ENCODE peak calls at places on chromosome 3, in nine cellular contexts. A, G, D, K, J, N, R, H and T are unnamed samples.

GRCh38 chr3:43389388-43390254 is 103.3 kb downstream of the SNRK start:
- DNase-seq in D (peak; percentile 97), A (peak; percentile 57), K (no peak), G (peak; percentile 88), R (no peak), N (no peak), J (peak; percentile 67), H (peak; percentile 23), T (no peak)

GRCh38 chr3:121072128-121072527 is 164.1 kb downstream of the STXBP5L start:
- DNase-seq in N (no peak), K (no peak), A (no peak), R (no peak), H (no peak), J (no peak), D (no peak), G (no peak), T (peak; percentile 15)

GRCh38 chr3:124230432-124230831 is 238.5 kb upstream of the ROPN1 start:
- DNase-seq in A (no peak), H (no peak), R (no peak), J (no peak), N (no peak), K (no peak), G (no peak), D (no peak), T (no peak)

GRCh38 chr3:73070675-73071575 is 9.5 kb downstream of the EBLN2 start:
- DNase-seq in A (no peak), H (no peak), G (peak; percentile 92), N (no peak), R (no peak), K (no peak), D (no peak), J (no peak), T (no peak)

GRCh38 chr3:24502690-24503089 is 8.0 kb upstream of the THRB start:
- DNase-seq in H (no peak), R (no peak), J (no peak), G (no peak), K (no peak), A (no peak), D (peak; percentile 18), N (no peak), T (no peak)

GRCh38 chr3:151107701-151108100 is 22.2 kb downstream of the MED12L start:
- DNase-seq in A (no peak), R (no peak), D (no peak), H (no peak), K (no peak), J (no peak), G (no peak), N (no peak), T (no peak)

GRCh38 chr3:176663376-176663775 is 533.9 kb downstream of the TBL1XR1 start:
- DNase-seq in G (peak; percentile 27), D (peak; percentile 76), H (no peak), J (no peak), A (no peak), K (no peak), N (no peak), R (no peak), T (no peak)

GRCh38 chr3:118168175-118168574 is 866.5 kb downstream of the IGSF11 start:
- DNase-seq in K (no peak), H (no peak), D (no peak), N (no peak), G (no peak), A (no peak), R (no peak), J (no peak), T (no peak)

GRCh38 chr3:10286596-10287295 is 6.0 kb downstream of the GHRL start:
- DNase-seq in R (peak; percentile 53), K (no peak), J (peak; percentile 35), G (peak; percentile 74), D (peak; percentile 77), H (no peak), N (no peak), A (no peak), T (peak; percentile 86)

GRCh38 chr3:10157015-10157414 is 7.7 kb upstream of the IRAK2 start:
- DNase-seq in G (no peak), A (no peak), H (no peak), K (no peak), R (no peak), N (no peak), J (no peak), D (no peak), T (no peak)

GRCh38 chr3:66431494-66431893 is 69.3 kb downstream of the LRIG1 start:
- DNase-seq in H (no peak), K (no peak), J (no peak), N (no peak), R (no peak), G (peak; percentile 95), D (no peak), A (no peak), T (no peak)

GRCh38 chr3:75101329-75102147 is 487.1 kb upstream of the CNTN3 start:
- DNase-seq in J (no peak), R (no peak), K (no peak), A (no peak), N (no peak), G (no peak), D (no peak), H (no peak), T (no peak)

GRCh38 chr3:193510154-193510553 is 44.5 kb downstream of the ATP13A4 start:
- DNase-seq in N (no peak), D (no peak), G (no peak), H (no peak), R (no peak), A (no peak), J (no peak), K (no peak), T (no peak)
- TF ChIP-seq CTCF in N (no peak), D (no peak), G (no peak), H (no peak), R (no peak), A (no peak), J (no peak), K (no peak), T (no peak)

GRCh38 chr3:32502089-32502943 is at the start of gene CMTM6:
- DNase-seq in G (peak; percentile 80), H (no peak), N (peak; percentile 67), K (peak; percentile 79), A (peak; percentile 84), J (peak; percentile 87), R (peak; percentile 94), D (peak; percentile 78), T (peak; percentile 84)
- TF ChIP-seq CTCF in G (no peak), H (no peak), N (no peak), K (no peak), A (no peak), J (no peak), R (no peak), D (no peak), T (no peak)

GRCh38 chr3:63232764-63233396 is 45.2 kb upstream of the SYNPR start:
- DNase-seq in D (no peak), G (peak; percentile 5), H (no peak), J (no peak), A (no peak), N (no peak), R (no peak), K (no peak), T (no peak)
- TF ChIP-seq CTCF in D (no peak), G (peak; percentile 38), H (peak; percentile 23), J (peak; percentile 11), A (no peak), N (peak; percentile 52), R (no peak), K (peak; percentile 74), T (peak; percentile 44)

GRCh38 chr3:50552058-50552435 is 15.5 kb downstream of the C3orf18 start:
- DNase-seq in H (no peak), R (no peak), N (no peak), K (no peak), J (no peak), D (no peak), G (no peak), A (no peak), T (no peak)
- TF ChIP-seq CTCF in H (no peak), R (no peak), N (no peak), K (no peak), J (no peak), D (no peak), G (no peak), A (no peak), T (no peak)

DNA sequence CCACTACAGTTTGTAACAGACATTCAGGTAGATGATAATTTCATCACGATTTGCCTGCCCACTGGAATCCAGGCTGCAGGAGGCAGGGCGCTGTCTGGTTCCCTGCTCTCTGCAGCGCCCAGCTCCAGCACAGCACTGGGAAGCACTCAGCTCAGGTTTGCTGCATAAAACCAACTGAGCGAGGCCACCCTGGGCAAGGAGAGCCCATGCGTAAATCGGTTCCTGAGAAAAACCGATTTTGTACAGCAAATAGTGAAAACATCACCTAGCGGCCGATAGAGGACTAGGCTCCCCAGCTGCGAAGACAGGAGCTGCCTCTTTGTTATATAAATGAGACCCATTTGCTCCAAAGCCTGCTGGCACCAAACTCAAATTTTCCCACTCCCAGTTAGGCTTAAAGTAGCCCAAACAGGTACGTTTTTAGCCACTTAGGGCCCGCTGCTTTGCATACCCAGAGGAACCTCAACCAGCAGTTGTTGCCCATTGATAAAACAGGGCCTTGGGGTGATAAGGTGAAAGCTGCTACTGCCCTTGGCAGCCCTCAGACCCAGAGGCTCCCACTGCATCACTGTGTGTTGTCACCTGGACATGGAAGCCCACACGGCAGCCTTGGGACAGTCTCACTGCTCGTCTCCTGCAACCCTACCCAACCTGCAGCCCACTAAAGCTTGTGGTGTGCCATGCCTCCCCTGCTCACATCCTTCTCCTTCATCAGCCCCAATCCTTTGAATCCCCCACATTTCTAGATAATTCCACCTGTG is 47.5 kb downstream of the ALDH1L1 start:
- DNase-seq in K (peak; percentile 40), H (no peak), D (no peak), A (peak; percentile 22), J (no peak), G (peak; percentile 12), N (peak; percentile 10), R (no peak), T (no peak)
- TF ChIP-seq CTCF in K (peak; percentile 68), H (peak; percentile 55), D (no peak), A (no peak), J (no peak), G (peak; percentile 40), N (no peak), R (no peak), T (no peak)

GRCh38 chr3:76582098-76582497 is 457.8 kb upstream of the ROBO2 start:
- DNase-seq in R (no peak), N (no peak), G (no peak), A (no peak), K (no peak), J (no peak), H (no peak), D (no peak), T (no peak)

GRCh38 chr3:76570436-76571057 is 469.4 kb upstream of the ROBO2 start:
- DNase-seq in G (peak; percentile 48), H (no peak), N (no peak), R (peak; percentile 19), A (no peak), D (no peak), J (no peak), K (no peak), T (peak; percentile 16)

GRCh38 chr3:76576201-76576600 is 463.7 kb upstream of the ROBO2 start:
- DNase-seq in A (no peak), R (no peak), J (no peak), N (no peak), K (no peak), G (no peak), H (no peak), D (no peak), T (no peak)
- TF ChIP-seq CTCF in A (no peak), R (no peak), J (no peak), N (no peak), K (no peak), G (no peak), H (no peak), D (no peak), T (no peak)